ENCODE peak calls at places on chromosome 20, in ten cellular contexts. Y is HepG2, P is heart left ventricle, R is OCI-LY7, C is Peyer's patch, U is PC-3, I is tibial nerve, K is bronchial epithelial cell, J is keratinocyte, O is BJ. Z is an unnamed sample.

GRCh38 chr20:53122853-53123252 is 150.7 kb downstream of the TSHZ2 start:
- DNase-seq in Y (no peak), P (no peak), R (no peak), C (no peak), U (no peak), I (no peak), K (no peak), J (no peak), O (no peak), Z (no peak)

GRCh38 chr20:21182832-21183563 is 57.1 kb downstream of the KIZ start:
- DNase-seq in Y (no peak), P (no peak), R (no peak), C (no peak), U (peak; percentile 96), I (no peak), K (peak; percentile 28), J (no peak), O (peak; percentile 95), Z (no peak)

GRCh38 chr20:50295762-50296449 is 105.3 kb downstream of the CEBPB start:
- DNase-seq in Y (no peak), P (no peak), R (no peak), C (no peak), U (no peak), I (no peak), K (no peak), J (no peak), O (no peak), Z (no peak)

GRCh38 chr20:11553603-11554002 is 364.1 kb upstream of the BTBD3 start:
- DNase-seq in Y (peak; percentile 9), P (no peak), R (no peak), C (no peak), U (peak; percentile 54), I (no peak), K (peak; percentile 13), J (no peak), O (no peak), Z (no peak)

GRCh38 chr20:10558635-10559187 is 115.1 kb downstream of the JAG1 start:
- DNase-seq in Y (no peak), P (no peak), R (no peak), C (no peak), U (peak; percentile 92), I (no peak), K (peak; percentile 93), J (peak; percentile 87), O (peak; percentile 83), Z (peak; percentile 45)

GRCh38 chr20:5864873-5865582 is 85.3 kb downstream of the TRMT6 start:
- DNase-seq in Y (no peak), P (no peak), R (no peak), C (no peak), U (peak; percentile 58), I (no peak), K (peak; percentile 79), J (no peak), O (no peak), Z (no peak)

GRCh38 chr20:52031206-52031573 is 160.4 kb downstream of the ZFP64 start:
- DNase-seq in Y (no peak), P (no peak), R (no peak), C (no peak), U (no peak), I (no peak), K (no peak), J (no peak), O (no peak), Z (no peak)

GRCh38 chr20:10067305-10067704 is 32.5 kb downstream of the ANKEF1 start:
- DNase-seq in Y (no peak), P (no peak), R (no peak), C (no peak), U (no peak), I (no peak), K (no peak), J (no peak), O (no peak), Z (no peak)

GRCh38 chr20:1887321-1887720 is 7.9 kb upstream of the SIRPA start:
- DNase-seq in Y (no peak), P (no peak), R (no peak), C (no peak), U (no peak), I (no peak), K (no peak), J (no peak), O (no peak), Z (no peak)

GRCh38 chr20:46438156-46438750 is 31.8 kb upstream of the ELMO2 start:
- DNase-seq in Y (peak; percentile 50), P (no peak), R (peak; percentile 36), C (no peak), U (peak; percentile 73), I (no peak), K (peak; percentile 35), J (no peak), O (no peak), Z (no peak)

GRCh38 chr20:3068986-3069900 is 2.2 kb upstream of the OXT start:
- DNase-seq in Y (peak; percentile 55), P (no peak), R (peak; percentile 45), C (no peak), U (peak; percentile 43), I (no peak), K (peak; percentile 4), J (no peak), O (no peak), Z (no peak)

GRCh38 chr20:41032243-41032642 is 3.6 kb downstream of the TOP1 start:
- DNase-seq in Y (no peak), P (no peak), R (no peak), C (no peak), U (no peak), I (no peak), K (peak; percentile 29), J (no peak), O (no peak), Z (no peak)

GRCh38 chr20:3209023-3209945 is at the start of gene ITPA:
- DNase-seq in Y (peak; percentile 75), P (peak; percentile 57), R (peak; percentile 74), C (peak; percentile 75), U (peak; percentile 51), I (no peak), K (peak; percentile 20), J (no peak), O (no peak), Z (peak; percentile 69)

GRCh38 chr20:50226093-50226974 is 35.7 kb downstream of the CEBPB start:
- DNase-seq in Y (no peak), P (no peak), R (no peak), C (peak; percentile 67), U (no peak), I (peak; percentile 41), K (no peak), J (no peak), O (no peak), Z (no peak)

GRCh38 chr20:63268671-63269439 is 3.8 kb upstream of the ARFGAP1 start:
- DNase-seq in Y (peak; percentile 48), P (no peak), R (no peak), C (no peak), U (no peak), I (no peak), K (peak; percentile 50), J (no peak), O (no peak), Z (no peak)

GRCh38 chr20:35771367-35771688 is 487 bp upstream of the PHF20 start:
- DNase-seq in Y (no peak), P (no peak), R (no peak), C (no peak), U (no peak), I (no peak), K (no peak), J (no peak), O (no peak), Z (no peak)
- H3K36me3 ChIP-seq in Y (no peaks in the 10 kb centered on the region), P (no peaks in the 10 kb centered on the region), R (peaks cover 12% of the 10 kb centered on the region), C (no peaks in the 10 kb centered on the region), U (peaks cover 9% of the 10 kb centered on the region), I (no peaks in the 10 kb centered on the region), K (no peaks in the 10 kb centered on the region), J (peaks cover 2% of the 10 kb centered on the region), O (no peaks in the 10 kb centered on the region), Z (no peaks in the 10 kb centered on the region)

GRCh38 chr20:38175221-38176030 is 10.4 kb upstream of the TGM2 start:
- DNase-seq in Y (no peak), P (no peak), R (no peak), C (no peak), U (no peak), I (no peak), K (no peak), J (no peak), O (no peak), Z (no peak)
- TF ChIP-seq CTCF in Y (no peak), P (no peak), R (peak; percentile 13), C (no peak), U (no peak), I (no peak), K (no peak), J (no peak), O (no peak), Z (no peak)

DNA sequence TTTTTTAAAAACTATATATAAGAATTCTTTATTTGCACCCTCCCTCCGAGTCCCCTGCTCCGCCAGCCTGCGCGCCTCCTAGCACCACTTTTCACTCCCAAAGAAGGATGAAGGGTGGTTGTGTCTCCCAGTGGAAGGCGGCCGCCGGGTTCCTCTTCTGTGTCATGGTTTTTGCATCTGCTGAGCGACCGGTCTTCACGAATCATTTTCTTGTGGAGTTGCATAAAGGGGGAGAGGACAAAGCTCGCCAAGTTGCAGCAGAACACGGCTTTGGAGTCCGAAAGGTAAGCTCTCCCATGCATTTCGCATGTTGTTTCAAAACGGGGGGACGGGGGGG is 327 bp downstream of the PCSK2 start:
- DNase-seq in Y (no peak), P (no peak), R (no peak), C (no peak), U (no peak), I (no peak), K (no peak), J (no peak), O (no peak), Z (no peak)
- H3K4me3 ChIP-seq in Y (no peak overlapping the region), P (peak overlapping the region; percentile 48), R (no peak overlapping the region), C (no peak overlapping the region), U (no peak overlapping the region), I (peak overlapping the region; percentile 18), K (no peak overlapping the region), J (no peak overlapping the region), O (no peak overlapping the region), Z (no peak overlapping the region)

GRCh38 chr20:61982951-61983315 is 82.7 kb downstream of the TAF4 start:
- DNase-seq in Y (no peak), P (no peak), R (no peak), C (no peak), U (no peak), I (no peak), K (no peak), J (no peak), O (no peak), Z (no peak)

GRCh38 chr20:61982240-61982950 is 83.3 kb downstream of the TAF4 start:
- DNase-seq in Y (no peak), P (no peak), R (no peak), C (no peak), U (no peak), I (no peak), K (no peak), J (no peak), O (no peak), Z (no peak)

GRCh38 chr20:61979090-61979489 is 86.6 kb downstream of the TAF4 start:
- DNase-seq in Y (no peak), P (no peak), R (no peak), C (no peak), U (no peak), I (no peak), K (no peak), J (no peak), O (no peak), Z (no peak)

GRCh38 chr20:61979701-61980635 is 85.7 kb downstream of the TAF4 start:
- DNase-seq in Y (no peak), P (no peak), R (no peak), C (no peak), U (no peak), I (no peak), K (no peak), J (no peak), O (no peak), Z (no peak)

GRCh38 chr20:61980647-61981583 is 84.8 kb downstream of the TAF4 start:
- DNase-seq in Y (peak; percentile 72), P (peak; percentile 41), R (peak; percentile 76), C (no peak), U (peak; percentile 66), I (no peak), K (no peak), J (no peak), O (no peak), Z (no peak)
- H3K36me3 ChIP-seq in Y (peaks cover 18% of the 10 kb centered on the region), P (peaks cover 30% of the 10 kb centered on the region), R (peaks cover 32% of the 10 kb centered on the region), C (no peaks in the 10 kb centered on the region), U (no peaks in the 10 kb centered on the region), I (no peaks in the 10 kb centered on the region), K (peaks cover 8% of the 10 kb centered on the region), J (peaks cover 7% of the 10 kb centered on the region), O (peaks cover 10% of the 10 kb centered on the region), Z (peaks cover 11% of the 10 kb centered on the region)

Z was measured in GM06990.